ENCODE peak calls at places on chromosome 17, in five cellular contexts. One of them, this sample, is unnamed.

GRCh38 chr17:50027639-50028206 is 28.2 kb upstream of the ITGA3 start:
- DNase-seq in GM12878: no peak
- DNase-seq in WTC11: no peak
- DNase-seq in H1: no peak
- DNase-seq in IMR-90: peak; percentile 96
- DNase-seq in this sample: no peak

GRCh38 chr17:47717261-47717697 is 15.8 kb upstream of the TBX21 start:
- DNase-seq in WTC11: no peak
- DNase-seq in GM12878: no peak
- DNase-seq in H1: no peak
- DNase-seq in IMR-90: no peak
- DNase-seq in this sample: no peak

GRCh38 chr17:49894761-49895160 is 46.9 kb upstream of the TAC4 start:
- DNase-seq in WTC11: no peak
- DNase-seq in IMR-90: no peak
- DNase-seq in H1: no peak
- DNase-seq in GM12878: no peak
- DNase-seq in this sample: no peak

GRCh38 chr17:50146927-50147640 is 3.4 kb downstream of the PPP1R9B start:
- DNase-seq in IMR-90: no peak
- DNase-seq in WTC11: no peak
- DNase-seq in H1: no peak
- DNase-seq in GM12878: no peak
- DNase-seq in this sample: no peak

GRCh38 chr17:69967910-69968411 is 107.1 kb upstream of the KCNJ16 start:
- DNase-seq in IMR-90: peak; percentile 98
- DNase-seq in WTC11: no peak
- DNase-seq in GM12878: no peak
- DNase-seq in H1: no peak
- DNase-seq in this sample: no peak

GRCh38 chr17:40326832-40327199 is 17.8 kb downstream of the RARA start:
- DNase-seq in WTC11: no peak
- DNase-seq in H1: no peak
- DNase-seq in IMR-90: no peak
- DNase-seq in GM12878: no peak
- DNase-seq in this sample: no peak

GRCh38 chr17:45855691-45856315 is 11.1 kb downstream of the SPPL2C start:
- DNase-seq in H1: no peak
- DNase-seq in GM12878: no peak
- DNase-seq in IMR-90: no peak
- DNase-seq in WTC11: no peak
- DNase-seq in this sample: no peak

GRCh38 chr17:58643147-58643546 is 48.7 kb downstream of the TEX14 start:
- DNase-seq in WTC11: no peak
- DNase-seq in GM12878: no peak
- DNase-seq in H1: no peak
- DNase-seq in IMR-90: peak; percentile 86
- DNase-seq in this sample: no peak

GRCh38 chr17:76843703-76844484 is 24.3 kb upstream of the MGAT5B start:
- DNase-seq in H1: no peak
- DNase-seq in GM12878: no peak
- DNase-seq in WTC11: no peak
- DNase-seq in IMR-90: no peak
- DNase-seq in this sample: no peak

GRCh38 chr17:77160032-77160876 is 19.5 kb downstream of the SEC14L1 start:
- DNase-seq in WTC11: no peak
- DNase-seq in IMR-90: no peak
- DNase-seq in H1: no peak
- DNase-seq in GM12878: no peak
- DNase-seq in this sample: peak; percentile 72

GRCh38 chr17:3913531-3914318 is 2.5 kb downstream of the P2RX1 start:
- DNase-seq in IMR-90: peak; percentile 76
- DNase-seq in GM12878: peak; percentile 56
- DNase-seq in H1: peak; percentile 58
- DNase-seq in WTC11: peak; percentile 91
- DNase-seq in this sample: peak; percentile 51

GRCh38 chr17:63438092-63439051 is 7.7 kb downstream of the CYB561 start:
- DNase-seq in GM12878: no peak
- DNase-seq in WTC11: no peak
- DNase-seq in IMR-90: no peak
- DNase-seq in H1: no peak
- DNase-seq in this sample: no peak

GRCh38 chr17:8799001-8799850 is at the start of gene MFSD6L:
- DNase-seq in GM12878: no peak
- DNase-seq in H1: peak; percentile 67
- DNase-seq in IMR-90: no peak
- DNase-seq in WTC11: peak; percentile 88
- DNase-seq in this sample: no peak

GRCh38 chr17:40598928-40599627 is 33.8 kb upstream of the CCR7 start:
- DNase-seq in GM12878: peak; percentile 97
- DNase-seq in H1: no peak
- DNase-seq in WTC11: no peak
- DNase-seq in IMR-90: peak; percentile 37
- DNase-seq in this sample: no peak

GRCh38 chr17:43645765-43646481 is 15.8 kb downstream of the MEOX1 start:
- DNase-seq in WTC11: peak; percentile 60
- DNase-seq in GM12878: no peak
- DNase-seq in H1: no peak
- DNase-seq in IMR-90: no peak
- DNase-seq in this sample: no peak

GRCh38 chr17:1627987-1628855 is at the start of gene SLC43A2:
- DNase-seq in IMR-90: peak; percentile 70
- DNase-seq in H1: no peak
- DNase-seq in GM12878: no peak
- DNase-seq in WTC11: peak; percentile 91
- DNase-seq in this sample: peak; percentile 58

GRCh38 chr17:1630662-1631061 is 2.0 kb upstream of the SLC43A2 start:
- DNase-seq in GM12878: no peak
- DNase-seq in IMR-90: no peak
- DNase-seq in WTC11: no peak
- DNase-seq in H1: no peak
- DNase-seq in this sample: no peak

GRCh38 chr17:1627219-1627986 is 1.2 kb downstream of the SLC43A2 start:
- DNase-seq in IMR-90: no peak
- DNase-seq in H1: no peak
- DNase-seq in GM12878: no peak
- DNase-seq in WTC11: peak; percentile 46
- DNase-seq in this sample: no peak

GRCh38 chr17:1629647-1630310 is 1.1 kb upstream of the SLC43A2 start:
- DNase-seq in GM12878: no peak
- DNase-seq in H1: no peak
- DNase-seq in WTC11: peak; percentile 85
- DNase-seq in IMR-90: peak; percentile 33
- DNase-seq in this sample: no peak

DNA sequence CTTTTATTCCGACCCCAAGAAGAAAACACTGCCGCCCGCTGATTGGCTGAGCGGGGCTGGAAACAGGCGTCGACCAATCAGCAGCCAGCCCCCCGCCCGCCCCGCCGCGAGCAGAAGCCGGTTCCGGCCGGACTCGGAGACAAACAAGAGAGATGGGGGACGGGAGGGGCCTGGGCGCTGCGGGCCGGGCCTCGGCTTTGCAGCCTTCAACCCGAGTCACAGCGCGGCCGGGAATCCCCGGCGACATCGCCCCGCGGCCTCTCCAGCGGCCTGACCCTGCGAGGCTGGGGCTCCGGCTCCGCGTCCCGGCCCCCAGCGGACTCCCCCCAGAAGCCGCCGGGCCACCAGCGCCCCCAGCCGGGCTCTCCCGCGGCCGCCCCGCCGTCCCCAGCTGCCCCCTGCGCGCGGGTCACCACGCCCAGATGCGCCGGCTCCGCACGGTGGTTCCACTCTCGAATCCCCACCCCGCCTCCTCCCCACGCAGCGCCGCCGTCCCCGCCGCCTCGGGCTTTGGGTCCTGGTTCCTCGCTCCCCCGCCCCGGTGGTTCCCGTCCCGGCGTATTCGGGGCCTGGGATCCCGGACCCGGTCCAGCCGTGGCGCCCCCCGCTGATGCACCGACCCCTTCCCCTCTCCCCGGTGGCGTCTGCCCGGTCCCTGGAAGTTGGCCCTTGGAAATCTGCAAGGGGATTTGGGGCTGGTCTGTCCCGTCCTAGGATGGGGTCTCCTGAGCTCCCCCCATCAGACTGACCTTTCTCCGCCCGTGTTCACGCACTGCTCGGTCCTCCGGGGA is 417 bp upstream of the SLC43A2 start:
- DNase-seq in IMR-90: peak; percentile 87
- DNase-seq in H1: no peak
- DNase-seq in GM12878: no peak
- DNase-seq in WTC11: peak; percentile 97
- DNase-seq in this sample: peak; percentile 91
- TF ChIP-seq USF2 in IMR-90: no peak
- TF ChIP-seq USF2 in H1: no peak
- TF ChIP-seq USF2 in GM12878: no peak
- TF ChIP-seq USF2 in WTC11: no peak
- TF ChIP-seq USF2 in this sample: no peak

DNA sequence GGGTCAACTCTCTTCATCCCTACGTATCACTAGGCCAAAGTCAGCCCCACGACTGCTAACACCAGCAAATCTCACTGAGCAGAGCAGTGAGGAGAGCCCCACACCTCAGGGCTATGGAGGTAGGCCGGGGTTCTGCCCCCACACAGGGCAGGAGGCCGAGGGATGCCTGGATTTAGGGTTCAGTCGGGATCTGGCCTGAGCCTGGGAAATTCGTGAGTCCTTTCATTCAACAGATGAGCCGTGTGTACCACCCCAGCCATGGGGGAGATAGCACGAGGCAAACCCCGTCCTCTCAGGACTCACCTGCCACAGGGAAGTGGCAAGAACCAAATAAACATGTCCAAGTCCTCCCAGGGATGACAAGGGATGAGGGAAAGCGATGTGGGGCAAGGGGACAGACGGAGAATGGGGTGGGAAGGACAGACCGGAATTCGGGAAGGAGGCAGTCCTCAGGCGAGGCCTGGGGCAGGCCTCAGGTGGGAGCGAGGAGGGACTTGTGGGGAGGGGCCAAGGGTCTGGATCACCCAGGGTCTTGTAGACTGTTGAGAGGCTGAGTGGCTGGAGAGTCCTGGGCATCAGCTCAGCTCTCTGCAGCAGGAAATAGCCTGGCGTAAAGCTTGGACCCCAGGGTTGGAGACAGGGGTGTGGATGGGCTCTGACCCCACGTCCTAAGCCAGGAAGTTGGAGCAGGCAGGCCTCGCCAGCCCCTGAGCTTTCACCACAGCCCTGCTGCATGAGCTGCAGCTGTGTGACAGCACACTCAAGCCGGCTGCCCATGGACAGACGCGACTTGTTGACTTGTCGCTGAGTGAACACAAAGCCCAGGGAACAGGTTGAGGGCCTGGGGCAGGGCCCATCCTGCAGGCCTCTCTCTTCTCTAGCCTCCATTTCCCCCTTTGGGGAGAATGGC is 7.9 kb upstream of the FAM83G start:
- DNase-seq in IMR-90: no peak
- DNase-seq in WTC11: no peak
- DNase-seq in GM12878: no peak
- DNase-seq in H1: no peak
- DNase-seq in this sample: no peak
- TF ChIP-seq USF2 in IMR-90: no peak
- TF ChIP-seq USF2 in WTC11: no peak
- TF ChIP-seq USF2 in GM12878: no peak
- TF ChIP-seq USF2 in H1: no peak
- TF ChIP-seq USF2 in this sample: no peak

GRCh38 chr17:17740627-17741237 is 59.5 kb downstream of the RAI1 start:
- DNase-seq in GM12878: no peak
- DNase-seq in WTC11: peak; percentile 43
- DNase-seq in H1: no peak
- DNase-seq in IMR-90: no peak
- DNase-seq in this sample: no peak
- TF ChIP-seq USF2 in GM12878: no peak
- TF ChIP-seq USF2 in WTC11: no peak
- TF ChIP-seq USF2 in H1: no peak
- TF ChIP-seq USF2 in IMR-90: no peak
- TF ChIP-seq USF2 in this sample: no peak

GRCh38 chr17:42598905-42599304 is 10.3 kb downstream of the RETREG3 start:
- DNase-seq in WTC11: no peak
- DNase-seq in GM12878: no peak
- DNase-seq in H1: no peak
- DNase-seq in IMR-90: no peak
- DNase-seq in this sample: no peak
- TF ChIP-seq USF2 in WTC11: no peak
- TF ChIP-seq USF2 in GM12878: no peak
- TF ChIP-seq USF2 in H1: no peak
- TF ChIP-seq USF2 in IMR-90: no peak
- TF ChIP-seq USF2 in this sample: no peak

DNA sequence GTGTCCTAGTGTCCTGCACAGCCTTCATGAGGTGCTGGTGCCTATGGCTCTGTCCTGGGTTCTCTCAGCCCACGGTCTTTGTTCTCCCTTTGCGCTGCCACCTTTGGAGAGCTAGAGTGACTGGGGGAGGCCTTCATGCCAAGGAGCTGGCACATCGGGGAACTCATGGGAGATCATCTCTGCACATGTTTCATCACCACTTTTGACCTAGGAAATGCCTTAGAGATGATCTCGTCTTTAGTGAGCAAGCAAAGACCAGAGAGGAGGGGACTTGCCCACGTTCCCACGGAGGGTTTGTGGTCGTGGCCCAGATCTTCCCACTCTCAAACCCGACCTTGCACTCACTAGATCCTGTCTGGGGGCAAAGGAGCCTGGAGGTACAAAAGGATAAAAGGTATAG is 23.5 kb downstream of the TBX4 start:
- DNase-seq in GM12878: no peak
- DNase-seq in IMR-90: peak; percentile 77
- DNase-seq in WTC11: no peak
- DNase-seq in H1: no peak
- DNase-seq in this sample: no peak
- TF ChIP-seq USF2 in GM12878: no peak
- TF ChIP-seq USF2 in IMR-90: no peak
- TF ChIP-seq USF2 in WTC11: no peak
- TF ChIP-seq USF2 in H1: no peak
- TF ChIP-seq USF2 in this sample: no peak

DNA sequence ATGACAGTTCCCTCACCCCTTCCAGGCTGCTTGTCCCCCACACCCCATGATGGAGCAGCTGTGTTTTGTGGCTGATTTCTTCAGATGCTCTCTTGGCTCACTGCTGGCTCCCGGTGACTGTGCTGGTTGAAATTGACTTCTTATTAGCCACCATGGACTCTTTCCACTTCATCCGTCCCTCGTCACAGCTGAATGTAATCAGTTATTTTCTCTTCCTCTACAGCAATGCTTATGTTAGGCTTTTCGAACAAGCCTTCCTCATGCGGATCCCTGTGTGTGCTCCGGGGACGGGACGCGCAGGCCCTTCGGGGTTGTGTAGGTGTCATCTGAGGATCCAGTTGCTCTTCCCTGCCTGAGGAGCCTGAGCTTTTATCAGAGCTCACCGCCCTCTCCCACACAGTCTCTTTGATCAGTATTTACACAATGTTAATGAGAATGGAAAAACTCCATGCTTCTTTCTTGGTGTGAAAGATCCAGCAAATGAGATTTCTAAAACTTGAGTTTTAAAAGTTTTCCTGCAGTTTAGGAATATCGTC is 87.5 kb downstream of the RPTOR start:
- DNase-seq in H1: no peak
- DNase-seq in WTC11: no peak
- DNase-seq in IMR-90: peak; percentile 17
- DNase-seq in GM12878: no peak
- DNase-seq in this sample: peak; percentile 63
- TF ChIP-seq USF2 in H1: no peak
- TF ChIP-seq USF2 in WTC11: no peak
- TF ChIP-seq USF2 in IMR-90: no peak
- TF ChIP-seq USF2 in GM12878: no peak
- TF ChIP-seq USF2 in this sample: no peak

This sample was measured in HepG2.